ENCODE peak calls at places on chromosomes 2 and 18, in four cellular contexts. G is WTC11, Y is K562, D is GM12878. K is an unnamed sample.

GRCh38 chr18:60417946-60418345 is 45.4 kb upstream of the MC4R start:
- DNase-seq in G (no peak), Y (no peak), D (no peak), K (no peak)

GRCh38 chr2:19802088-19802806 is 99.5 kb downstream of the TTC32 start:
- DNase-seq in G (no peak), Y (no peak), D (no peak), K (no peak)

GRCh38 chr18:69494841-69495240 is 94.2 kb downstream of the DOK6 start:
- DNase-seq in G (no peak), Y (no peak), D (no peak), K (no peak)

GRCh38 chr2:239459056-239459455 is 58.2 kb upstream of the HDAC4 start:
- DNase-seq in G (no peak), Y (no peak), D (no peak), K (no peak)

GRCh38 chr2:119730598-119731278 is 29.0 kb upstream of the PTPN4 start:
- DNase-seq in G (no peak), Y (no peak), D (no peak), K (no peak)

GRCh38 chr2:15772196-15772595 is 168.2 kb upstream of the MYCN start:
- DNase-seq in G (no peak), Y (no peak), D (no peak), K (no peak)

GRCh38 chr18:37322497-37323035 is 243.0 kb downstream of the CELF4 start:
- DNase-seq in G (peak; percentile 73), Y (peak; percentile 78), D (no peak), K (peak; percentile 82)

GRCh38 chr2:112790305-112790704 is 6.0 kb upstream of the IL1A start:
- DNase-seq in G (no peak), Y (no peak), D (no peak), K (no peak)

GRCh38 chr18:3995476-3996102 is 459.5 kb downstream of the DLGAP1 start:
- DNase-seq in G (peak; percentile 47), Y (peak; percentile 54), D (peak; percentile 38), K (peak; percentile 27)

GRCh38 chr2:15425707-15426106 is 135.4 kb downstream of the NBAS start:
- DNase-seq in G (no peak), Y (no peak), D (no peak), K (no peak)

GRCh38 chr18:25327631-25328030 is 24.3 kb downstream of the ZNF521 start:
- DNase-seq in G (no peak), Y (no peak), D (no peak), K (no peak)

GRCh38 chr18:58313491-58314032 is 269.5 kb downstream of the NEDD4L start:
- DNase-seq in G (no peak), Y (no peak), D (no peak), K (no peak)

GRCh38 chr2:1730047-1730937 is 14.0 kb downstream of the PXDN start:
- DNase-seq in G (peak; percentile 38), Y (no peak), D (no peak), K (peak; percentile 64)

GRCh38 chr2:199646439-199646838 is 188.7 kb upstream of the SATB2 start:
- DNase-seq in G (no peak), Y (no peak), D (peak; percentile 16), K (no peak)

GRCh38 chr2:141778315-141778835 is 352.4 kb downstream of the LRP1B start:
- DNase-seq in G (no peak), Y (no peak), D (no peak), K (no peak)

GRCh38 chr2:207133862-207134519 is 31.8 kb downstream of the KLF7 start:
- DNase-seq in G (no peak), Y (no peak), D (no peak), K (no peak)

GRCh38 chr2:73992036-73992435 is 7.3 kb downstream of the TET3 start:
- DNase-seq in G (no peak), Y (no peak), D (no peak), K (no peak)

GRCh38 chr18:76491801-76492668 is 3.0 kb downstream of the ZNF516 start:
- DNase-seq in G (peak; percentile 33), Y (no peak), D (no peak), K (peak; percentile 51)

GRCh38 chr2:199833525-199833924 is 17.5 kb downstream of the FTCDNL1 start:
- DNase-seq in G (no peak), Y (no peak), D (no peak), K (no peak)

GRCh38 chr2:199136681-199137080 is 321.1 kb downstream of the SATB2 start:
- DNase-seq in G (no peak), Y (peak; percentile 5), D (no peak), K (no peak)

GRCh38 chr2:236505648-236506047 is 64.0 kb upstream of the ACKR3 start:
- DNase-seq in G (no peak), Y (no peak), D (no peak), K (no peak)

GRCh38 chr18:33440384-33441043 is at the start of gene CCDC178:
- DNase-seq in G (peak; percentile 69), Y (peak; percentile 15), D (no peak), K (peak; percentile 77)

GRCh38 chr2:96985181-96985580 is 1.2 kb downstream of the FAM178B start:
- DNase-seq in G (peak; percentile 45), Y (peak; percentile 19), D (no peak), K (no peak)

GRCh38 chr2:96987264-96987909 is 1.0 kb upstream of the FAM178B start:
- DNase-seq in G (no peak), Y (no peak), D (no peak), K (no peak)

GRCh38 chr2:96984300-96984699 is 2.1 kb downstream of the FAM178B start:
- DNase-seq in G (no peak), Y (no peak), D (no peak), K (no peak)

GRCh38 chr2:96985630-96986385 is 572 bp downstream of the FAM178B start:
- DNase-seq in G (no peak), Y (peak; percentile 5), D (no peak), K (no peak)
- TF ChIP-seq USF1 in G (no peak), Y (no peak), D (no peak), K (no peak)

GRCh38 chr2:237934186-237934585 is 32.6 kb upstream of the UBE2F start:
- DNase-seq in G (no peak), Y (no peak), D (no peak), K (no peak)

GRCh38 chr2:237929979-237930378 is 36.8 kb upstream of the UBE2F start:
- DNase-seq in G (no peak), Y (no peak), D (no peak), K (no peak)

GRCh38 chr2:237927986-237928385 is 38.8 kb upstream of the UBE2F start:
- DNase-seq in G (no peak), Y (no peak), D (no peak), K (no peak)

GRCh38 chr2:237932731-237933131 is 34.1 kb upstream of the UBE2F start:
- DNase-seq in G (no peak), Y (no peak), D (no peak), K (no peak)

GRCh38 chr2:237931205-237931721 is 35.6 kb upstream of the UBE2F start:
- DNase-seq in G (no peak), Y (no peak), D (no peak), K (no peak)
- TF ChIP-seq USF1 in G (no peak), Y (no peak), D (no peak), K (no peak)

DNA sequence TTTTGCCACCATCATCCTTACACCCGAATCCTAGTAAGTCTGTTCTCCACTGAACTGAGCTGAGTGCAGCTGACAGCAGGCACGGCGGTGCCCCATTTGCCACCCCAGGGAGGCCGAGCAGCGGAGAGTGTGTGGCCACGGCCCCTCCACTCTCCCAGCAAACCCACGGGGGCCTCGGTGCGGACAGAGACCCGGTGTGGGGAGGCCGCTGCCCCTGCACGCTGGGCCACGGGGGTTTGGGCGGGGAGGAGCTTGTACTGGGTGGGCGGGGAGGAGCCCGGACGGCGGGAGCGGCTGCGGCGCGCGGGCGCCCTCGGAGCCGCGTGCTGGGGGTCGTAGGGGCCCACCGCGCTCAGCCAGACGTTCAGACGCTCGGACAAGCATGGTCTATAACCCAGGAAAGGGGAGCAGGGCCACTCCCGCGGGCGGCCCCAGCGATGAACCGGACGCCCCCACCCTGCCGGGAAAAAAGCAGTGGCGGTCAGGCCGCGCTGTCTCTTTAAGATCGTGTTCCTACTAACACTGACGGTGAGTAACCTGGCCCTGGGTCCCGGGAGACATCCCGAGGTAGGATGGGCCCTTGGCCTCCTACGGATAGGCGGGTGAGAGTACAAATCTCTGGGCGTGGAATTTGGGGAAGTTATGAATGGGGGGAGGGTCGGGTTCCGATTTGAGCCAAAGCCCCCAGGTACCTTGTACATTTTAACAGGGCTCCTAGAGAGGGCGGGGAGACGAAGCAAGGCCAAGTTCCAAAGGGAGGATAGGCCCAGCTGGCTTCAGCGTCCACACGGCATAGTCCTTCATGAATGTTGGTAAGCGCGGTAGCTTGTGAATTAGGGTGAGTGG is at the start of gene ITPRIPL1:
- DNase-seq in G (peak; percentile 44), Y (peak; percentile 57), D (no peak), K (peak; percentile 90)
- TF ChIP-seq USF1 in G (no peak), Y (no peak), D (no peak), K (no peak)

GRCh38 chr18:7079231-7079630 is 38.4 kb downstream of the LAMA1 start:
- DNase-seq in G (no peak), Y (no peak), D (no peak), K (no peak)

GRCh38 chr18:7082666-7083065 is 34.9 kb downstream of the LAMA1 start:
- DNase-seq in G (no peak), Y (no peak), D (no peak), K (no peak)

GRCh38 chr18:7089369-7089768 is 28.2 kb downstream of the LAMA1 start:
- DNase-seq in G (peak; percentile 18), Y (no peak), D (no peak), K (no peak)

GRCh38 chr18:7084766-7085080 is 32.9 kb downstream of the LAMA1 start:
- DNase-seq in G (no peak), Y (no peak), D (no peak), K (no peak)

GRCh38 chr18:7084080-7084765 is 33.4 kb downstream of the LAMA1 start:
- DNase-seq in G (no peak), Y (no peak), D (peak; percentile 19), K (no peak)
- TF ChIP-seq USF1 in G (no peak), Y (no peak), D (no peak), K (no peak)

GRCh38 chr2:218229239-218229638 is 12.2 kb downstream of the ARPC2 start:
- DNase-seq in G (no peak), Y (no peak), D (peak; percentile 88), K (no peak)
- TF ChIP-seq USF1 in G (no peak), Y (no peak), D (no peak), K (no peak)

GRCh38 chr2:33377048-33377447 is 99.4 kb upstream of the RASGRP3 start:
- DNase-seq in G (no peak), Y (no peak), D (no peak), K (no peak)

GRCh38 chr2:33380001-33380609 is 96.3 kb upstream of the RASGRP3 start:
- DNase-seq in G (no peak), Y (peak; percentile 44), D (no peak), K (no peak)

GRCh38 chr2:33383838-33384237 is 92.6 kb upstream of the RASGRP3 start:
- DNase-seq in G (no peak), Y (no peak), D (no peak), K (no peak)

GRCh38 chr2:33378551-33379220 is 97.8 kb upstream of the RASGRP3 start:
- DNase-seq in G (no peak), Y (no peak), D (no peak), K (no peak)

DNA sequence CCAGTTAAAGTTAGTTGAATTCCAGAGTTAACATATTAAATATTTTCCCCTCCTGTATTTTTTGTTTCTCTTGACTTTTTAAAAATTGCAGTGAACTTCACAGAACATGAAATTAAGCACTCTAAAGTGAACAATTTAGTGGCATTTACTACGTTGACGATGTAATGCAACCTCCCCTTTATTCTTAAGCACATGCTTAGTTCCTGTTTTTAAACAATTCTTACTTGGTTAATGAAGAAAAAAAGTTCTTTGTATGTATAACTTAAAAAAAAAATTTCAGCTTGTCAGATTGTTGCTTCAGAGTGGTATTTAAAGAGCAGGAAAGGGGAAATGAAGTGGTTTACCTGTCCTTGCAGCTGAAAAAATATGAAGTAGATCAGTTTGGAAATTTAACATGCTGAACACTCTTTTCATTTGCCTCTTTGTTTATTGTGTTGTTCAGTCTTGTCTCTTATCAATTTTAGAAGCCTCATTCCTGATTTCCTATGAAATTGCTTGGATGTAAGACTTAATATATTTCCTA is 95.7 kb upstream of the RASGRP3 start:
- DNase-seq in G (no peak), Y (no peak), D (no peak), K (no peak)
- TF ChIP-seq USF1 in G (no peak), Y (no peak), D (no peak), K (no peak)